ENCODE peak calls at places on chromosomes 5 and 9, in five cellular contexts. One of them, this sample, is unnamed.
A peak's percentile ranks its signal among the peaks of the same experiment; 100 is the strongest.

GRCh38 chr5:180830253-180831138 is 27.9 kb upstream of the MGAT1 start:
- DNase-seq in H7: peak; percentile 80
- DNase-seq in cardiac muscle cell: no peak
- DNase-seq in body of pancreas: peak; percentile 83
- DNase-seq in MG63: no peak
- DNase-seq in this sample: no peak

GRCh38 chr5:150436141-150436680 is 13.3 kb downstream of the RPS14 start:
- DNase-seq in H7: peak; percentile 90
- DNase-seq in cardiac muscle cell: peak; percentile 91
- DNase-seq in body of pancreas: peak; percentile 95
- DNase-seq in MG63: peak; percentile 83
- DNase-seq in this sample: peak; percentile 86

GRCh38 chr5:79544136-79544535 is 30.2 kb upstream of the HOMER1 start:
- DNase-seq in H7: no peak
- DNase-seq in cardiac muscle cell: peak; percentile 22
- DNase-seq in body of pancreas: no peak
- DNase-seq in MG63: no peak
- DNase-seq in this sample: no peak

GRCh38 chr5:38615042-38615441 is 58.6 kb upstream of the LIFR start:
- DNase-seq in H7: no peak
- DNase-seq in cardiac muscle cell: no peak
- DNase-seq in body of pancreas: no peak
- DNase-seq in MG63: no peak
- DNase-seq in this sample: no peak

GRCh38 chr5:92320446-92320845 is 937.3 kb upstream of the ARRDC3 start:
- DNase-seq in H7: no peak
- DNase-seq in cardiac muscle cell: no peak
- DNase-seq in body of pancreas: no peak
- DNase-seq in MG63: no peak
- DNase-seq in this sample: no peak

GRCh38 chr9:81693639-81694378 is 4.5 kb upstream of the TLE1 start:
- DNase-seq in H7: no peak
- DNase-seq in cardiac muscle cell: no peak
- DNase-seq in body of pancreas: no peak
- DNase-seq in MG63: no peak
- DNase-seq in this sample: no peak

GRCh38 chr5:16520806-16521205 is 55.2 kb upstream of the ZNF622 start:
- DNase-seq in H7: no peak
- DNase-seq in cardiac muscle cell: no peak
- DNase-seq in body of pancreas: peak; percentile 53
- DNase-seq in MG63: no peak
- DNase-seq in this sample: no peak

GRCh38 chr5:134053314-134053839 is 48.6 kb upstream of the VDAC1 start:
- DNase-seq in H7: peak; percentile 54
- DNase-seq in cardiac muscle cell: no peak
- DNase-seq in body of pancreas: no peak
- DNase-seq in MG63: no peak
- DNase-seq in this sample: no peak

GRCh38 chr9:113580041-113580953 is 116.8 kb downstream of the RGS3 start:
- DNase-seq in H7: peak; percentile 48
- DNase-seq in cardiac muscle cell: peak; percentile 76
- DNase-seq in body of pancreas: peak; percentile 96
- DNase-seq in MG63: peak; percentile 88
- DNase-seq in this sample: no peak

GRCh38 chr9:134128727-134129679 is 6.9 kb upstream of the WDR5 start:
- DNase-seq in H7: peak; percentile 48
- DNase-seq in cardiac muscle cell: no peak
- DNase-seq in body of pancreas: no peak
- DNase-seq in MG63: no peak
- DNase-seq in this sample: no peak

GRCh38 chr9:7258688-7259396 is 501.1 kb downstream of the KDM4C start:
- DNase-seq in H7: no peak
- DNase-seq in cardiac muscle cell: no peak
- DNase-seq in body of pancreas: no peak
- DNase-seq in MG63: no peak
- DNase-seq in this sample: no peak

GRCh38 chr9:19030899-19031298 is 2.1 kb downstream of the SAXO1 start:
- DNase-seq in H7: no peak
- DNase-seq in cardiac muscle cell: no peak
- DNase-seq in body of pancreas: no peak
- DNase-seq in MG63: no peak
- DNase-seq in this sample: no peak

GRCh38 chr5:52817818-52818217 is 30.1 kb downstream of the ITGA1 start:
- DNase-seq in H7: no peak
- DNase-seq in cardiac muscle cell: no peak
- DNase-seq in body of pancreas: no peak
- DNase-seq in MG63: no peak
- DNase-seq in this sample: no peak

GRCh38 chr5:139146809-139147742 is 51.1 kb downstream of the SIL1 start:
- DNase-seq in H7: no peak
- DNase-seq in cardiac muscle cell: peak; percentile 51
- DNase-seq in body of pancreas: no peak
- DNase-seq in MG63: no peak
- DNase-seq in this sample: no peak

GRCh38 chr9:2816476-2817141 is 27.3 kb downstream of the PUM3 start:
- DNase-seq in H7: no peak
- DNase-seq in cardiac muscle cell: peak; percentile 91
- DNase-seq in body of pancreas: peak; percentile 49
- DNase-seq in MG63: no peak
- DNase-seq in this sample: peak; percentile 85

GRCh38 chr5:133564921-133565565 is 47.3 kb downstream of the FSTL4 start:
- DNase-seq in H7: no peak
- DNase-seq in cardiac muscle cell: no peak
- DNase-seq in body of pancreas: no peak
- DNase-seq in MG63: peak; percentile 6
- DNase-seq in this sample: no peak

GRCh38 chr5:124664287-124664686 is 82.2 kb downstream of the ZNF608 start:
- DNase-seq in H7: no peak
- DNase-seq in cardiac muscle cell: no peak
- DNase-seq in body of pancreas: no peak
- DNase-seq in MG63: no peak
- DNase-seq in this sample: no peak

GRCh38 chr5:74810915-74811314 is 43.9 kb downstream of the NSA2 start:
- DNase-seq in H7: no peak
- DNase-seq in cardiac muscle cell: no peak
- DNase-seq in body of pancreas: no peak
- DNase-seq in MG63: peak; percentile 58
- DNase-seq in this sample: no peak

GRCh38 chr5:158483202-158483870 is 616.4 kb downstream of the EBF1 start:
- DNase-seq in H7: no peak
- DNase-seq in cardiac muscle cell: no peak
- DNase-seq in body of pancreas: no peak
- DNase-seq in MG63: no peak
- DNase-seq in this sample: no peak

GRCh38 chr9:96150324-96151023 is 151.5 kb downstream of the HSD17B3 start:
- DNase-seq in H7: no peak
- DNase-seq in cardiac muscle cell: no peak
- DNase-seq in body of pancreas: peak; percentile 26
- DNase-seq in MG63: no peak
- DNase-seq in this sample: no peak

GRCh38 chr9:4600363-4600762 is 61.7 kb upstream of the PLPP6 start:
- DNase-seq in H7: no peak
- DNase-seq in cardiac muscle cell: no peak
- DNase-seq in body of pancreas: no peak
- DNase-seq in MG63: no peak
- DNase-seq in this sample: no peak

GRCh38 chr5:158203256-158203655 is 344.3 kb upstream of the CLINT1 start:
- DNase-seq in H7: no peak
- DNase-seq in cardiac muscle cell: peak; percentile 2
- DNase-seq in body of pancreas: no peak
- DNase-seq in MG63: no peak
- DNase-seq in this sample: no peak

DNA sequence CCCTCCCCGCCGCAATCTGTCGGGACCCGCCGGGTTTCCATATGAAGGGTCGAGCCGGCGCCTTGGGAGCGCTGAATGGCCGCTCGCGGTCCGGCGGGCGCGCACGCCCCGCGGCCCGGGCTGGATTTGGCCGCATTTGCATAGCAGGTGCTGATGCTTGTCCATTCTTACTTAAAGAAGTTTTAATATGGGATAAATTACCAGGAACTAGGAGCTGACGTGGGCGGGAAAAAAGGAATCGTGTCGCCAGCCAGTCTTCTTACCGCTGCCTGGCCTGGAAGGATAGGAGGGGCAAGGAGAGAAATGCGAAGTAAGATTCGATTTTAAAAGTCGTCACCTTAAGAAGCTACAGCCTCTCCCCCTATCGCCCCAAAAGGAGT is 8.9 kb upstream of the NEUROG1 start:
- DNase-seq in H7: peak; percentile 82
- DNase-seq in cardiac muscle cell: no peak
- DNase-seq in body of pancreas: no peak
- DNase-seq in MG63: no peak
- DNase-seq in this sample: no peak
- H3K27me3 ChIP-seq in H7: peaks cover 100% of the 10 kb centered on the region
- H3K27me3 ChIP-seq in cardiac muscle cell: peaks cover 100% of the 10 kb centered on the region
- H3K27me3 ChIP-seq in body of pancreas: peaks cover 22% of the 10 kb centered on the region
- H3K27me3 ChIP-seq in MG63: no peaks in the 10 kb centered on the region
- H3K27me3 ChIP-seq in this sample: peaks cover 83% of the 10 kb centered on the region

DNA sequence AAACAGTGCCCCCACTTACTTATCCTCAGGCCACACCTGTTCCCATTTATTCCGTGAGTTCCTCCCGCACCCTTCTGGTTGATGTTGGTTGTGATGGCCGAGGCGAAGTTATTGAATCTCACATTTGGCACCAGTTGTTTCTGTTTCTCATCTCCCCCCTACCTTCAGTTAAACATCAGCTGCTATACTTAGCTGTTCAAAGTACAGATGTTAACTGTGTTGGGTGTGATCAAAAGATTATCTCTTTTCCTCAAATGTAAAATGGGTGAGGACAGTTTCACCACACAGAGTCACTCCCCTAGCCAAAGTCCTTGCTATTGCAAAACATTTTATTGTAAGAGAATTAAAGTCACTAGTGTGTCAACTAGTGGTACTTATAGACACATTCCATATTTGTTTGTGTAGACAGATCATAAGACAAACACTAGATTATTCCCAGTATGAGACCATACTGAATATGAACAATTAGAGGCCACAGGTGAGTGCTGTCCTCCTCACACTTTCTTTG is 43.2 kb upstream of the PRSS3 start:
- DNase-seq in H7: no peak
- DNase-seq in cardiac muscle cell: no peak
- DNase-seq in body of pancreas: no peak
- DNase-seq in MG63: no peak
- DNase-seq in this sample: no peak
- H3K4me3 ChIP-seq in H7: no peak overlapping the region
- H3K4me3 ChIP-seq in cardiac muscle cell: no peak overlapping the region
- H3K4me3 ChIP-seq in body of pancreas: no peak overlapping the region
- H3K4me3 ChIP-seq in MG63: no peak overlapping the region
- H3K4me3 ChIP-seq in this sample: no peak overlapping the region

DNA sequence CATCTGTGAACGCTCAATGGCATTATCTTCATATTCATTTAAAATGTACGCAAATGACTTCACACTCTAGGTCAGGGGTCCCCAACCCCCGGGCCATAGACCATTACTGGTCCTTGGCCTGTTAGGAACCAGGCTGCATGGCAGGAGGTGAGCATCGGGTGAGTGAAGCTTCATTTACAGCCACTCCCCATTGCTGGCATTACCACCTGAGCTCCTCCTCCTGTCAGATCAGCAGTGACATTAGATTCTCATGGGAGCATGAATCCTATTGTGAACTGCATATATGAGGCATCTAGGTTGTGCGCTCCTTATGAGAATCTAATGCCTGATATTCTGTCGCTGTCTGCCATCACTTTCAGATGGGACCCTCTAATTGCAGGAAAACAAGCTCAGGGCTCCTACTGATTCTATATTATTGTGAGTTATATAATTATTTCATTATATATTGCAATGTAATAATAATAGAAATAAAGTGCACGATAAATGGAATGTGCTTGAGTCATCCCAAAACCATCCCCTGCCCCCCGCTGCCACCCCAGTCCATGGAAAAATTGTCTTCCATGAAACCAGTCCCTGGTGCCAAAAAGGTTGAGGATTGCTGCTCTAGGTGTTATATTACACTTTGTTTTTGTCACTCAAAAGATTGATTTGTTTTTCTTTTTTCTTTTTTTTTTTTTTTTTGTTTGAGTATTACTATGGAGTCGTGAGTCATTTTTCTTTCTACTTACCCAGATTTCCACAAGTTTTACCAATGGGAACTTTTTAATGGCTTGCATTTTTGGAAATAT is 127.2 kb downstream of the DOCK8 start:
- DNase-seq in H7: no peak
- DNase-seq in cardiac muscle cell: no peak
- DNase-seq in body of pancreas: no peak
- DNase-seq in MG63: peak; percentile 52
- DNase-seq in this sample: no peak
- H3K27me3 ChIP-seq in H7: no peaks in the 10 kb centered on the region
- H3K27me3 ChIP-seq in cardiac muscle cell: peaks cover 8% of the 10 kb centered on the region
- H3K27me3 ChIP-seq in body of pancreas: no peaks in the 10 kb centered on the region
- H3K27me3 ChIP-seq in MG63: no peaks in the 10 kb centered on the region
- H3K27me3 ChIP-seq in this sample: no peaks in the 10 kb centered on the region

GRCh38 chr9:21972361-21972760 is 21.8 kb downstream of the CDKN2A start:
- DNase-seq in H7: no peak
- DNase-seq in cardiac muscle cell: no peak
- DNase-seq in body of pancreas: no peak
- DNase-seq in MG63: no peak
- DNase-seq in this sample: no peak

GRCh38 chr9:21970001-21970799 is 24.0 kb downstream of the CDKN2A start:
- DNase-seq in H7: no peak
- DNase-seq in cardiac muscle cell: no peak
- DNase-seq in body of pancreas: no peak
- DNase-seq in MG63: no peak
- DNase-seq in this sample: no peak

GRCh38 chr9:21968331-21969010 is 25.7 kb downstream of the CDKN2A start:
- DNase-seq in H7: peak; percentile 71
- DNase-seq in cardiac muscle cell: peak; percentile 34
- DNase-seq in body of pancreas: no peak
- DNase-seq in MG63: no peak
- DNase-seq in this sample: no peak

GRCh38 chr9:21969011-21969935 is 24.9 kb downstream of the CDKN2A start:
- DNase-seq in H7: peak; percentile 80
- DNase-seq in cardiac muscle cell: no peak
- DNase-seq in body of pancreas: no peak
- DNase-seq in MG63: no peak
- DNase-seq in this sample: no peak

DNA sequence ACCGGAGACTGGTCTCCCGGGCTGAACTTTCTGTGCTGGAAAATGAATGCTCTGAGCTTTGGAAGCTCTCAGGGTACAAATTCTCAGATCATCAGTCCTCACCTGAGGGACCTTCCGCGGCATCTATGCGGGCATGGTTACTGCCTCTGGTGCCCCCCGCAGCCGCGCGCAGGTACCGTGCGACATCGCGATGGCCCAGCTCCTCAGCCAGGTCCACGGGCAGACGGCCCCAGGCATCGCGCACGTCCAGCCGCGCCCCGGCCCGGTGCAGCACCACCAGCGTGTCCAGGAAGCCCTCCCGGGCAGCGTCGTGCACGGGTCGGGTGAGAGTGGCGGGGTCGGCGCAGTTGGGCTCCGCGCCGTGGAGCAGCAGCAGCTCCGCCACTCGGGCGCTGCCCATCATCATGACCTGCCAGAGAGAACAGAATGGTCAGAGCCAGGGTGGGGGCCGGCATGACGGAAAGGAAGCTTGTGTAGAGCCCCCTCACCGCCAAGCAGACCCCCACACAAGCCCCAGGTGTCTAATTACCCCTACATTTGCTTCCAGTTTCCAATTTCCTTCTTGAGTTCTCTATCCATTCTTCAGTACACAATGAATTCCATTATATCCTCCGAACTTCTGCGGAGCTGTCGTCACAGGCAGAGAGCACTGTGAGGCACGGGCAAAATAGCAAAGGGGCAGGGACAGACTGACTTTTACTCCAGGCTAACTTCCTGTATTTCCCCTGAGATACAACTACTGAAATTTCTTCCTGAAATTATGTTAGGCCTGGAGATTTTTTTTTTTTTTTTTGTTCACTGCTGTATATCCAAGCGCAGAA is 23.2 kb downstream of the CDKN2A start:
- DNase-seq in H7: peak; percentile 55
- DNase-seq in cardiac muscle cell: no peak
- DNase-seq in body of pancreas: no peak
- DNase-seq in MG63: no peak
- DNase-seq in this sample: no peak
- H3K4me3 ChIP-seq in H7: no peak overlapping the region
- H3K4me3 ChIP-seq in cardiac muscle cell: no peak overlapping the region
- H3K4me3 ChIP-seq in body of pancreas: no peak overlapping the region
- H3K4me3 ChIP-seq in MG63: no peak overlapping the region
- H3K4me3 ChIP-seq in this sample: peak overlapping the region; percentile 12

This sample was measured in brain microvascular endothelial cell.